ENCODE peak calls at places on chromosomes 11 and 22, in ten cellular contexts. I is heart left ventricle, U is NCI-H774, Z is colonic mucosa, R is KG1, T is left lung, Y is H7, F is Daoy, P is NAMALWA, D is NCI-H2107. L is an unnamed sample.
A peak's percentile ranks its signal among the peaks of the same experiment; 100 is the strongest.

GRCh38 chr11:124798991-124799383 is 1.2 kb downstream of the MSANTD2 start:
- DNase-seq in I (no peak), R (peak; percentile 29), T (no peak), U (no peak), Y (peak; percentile 12), F (peak; percentile 67), Z (peak; percentile 33), P (peak; percentile 13), D (no peak), L (no peak)

GRCh38 chr11:824292-824880 is 3.3 kb upstream of the CRACR2B start:
- DNase-seq in R (no peak), F (no peak), U (no peak), T (no peak), D (no peak), I (no peak), Y (no peak), P (no peak), Z (peak; percentile 81), L (no peak)

GRCh38 chr22:28978863-28979799 is 82.5 kb downstream of the C22orf31 start:
- DNase-seq in R (no peak), D (no peak), I (no peak), T (no peak), Z (no peak), P (no peak), F (no peak), U (no peak), Y (no peak), L (no peak)

GRCh38 chr11:19821412-19821875 is 108.8 kb downstream of the NAV2 start:
- DNase-seq in D (no peak), F (no peak), T (no peak), P (no peak), R (no peak), Y (no peak), Z (no peak), U (no peak), I (no peak), L (no peak)

GRCh38 chr11:24391165-24391564 is 105.7 kb upstream of the LUZP2 start:
- DNase-seq in U (no peak), R (no peak), F (no peak), T (no peak), D (no peak), Z (no peak), P (no peak), Y (no peak), I (no peak), L (no peak)

GRCh38 chr11:122754553-122755322 is 83.6 kb upstream of the CRTAM start:
- DNase-seq in P (peak; percentile 76), U (no peak), Y (peak; percentile 69), D (no peak), I (no peak), T (no peak), F (no peak), R (peak; percentile 34), Z (no peak), L (no peak)

GRCh38 chr11:128305588-128305987 is 281.8 kb downstream of the ETS1 start:
- DNase-seq in F (no peak), Y (no peak), R (no peak), Z (no peak), P (no peak), U (no peak), T (no peak), I (no peak), D (no peak), L (no peak)

GRCh38 chr11:57320719-57321387 is 3.9 kb downstream of the TNKS1BP1 start:
- DNase-seq in Y (no peak), I (no peak), R (no peak), F (no peak), D (no peak), Z (peak; percentile 69), T (no peak), P (no peak), U (no peak), L (no peak)

GRCh38 chr11:130815921-130816320 is 100.4 kb downstream of the SNX19 start:
- DNase-seq in T (no peak), P (no peak), U (no peak), F (no peak), Y (no peak), I (no peak), Z (no peak), D (no peak), R (no peak), L (no peak)

GRCh38 chr11:8218840-8219239 is 44.8 kb downstream of the LMO1 start:
- DNase-seq in Z (no peak), F (no peak), D (no peak), U (no peak), R (no peak), Y (peak; percentile 64), T (no peak), P (no peak), I (no peak), L (no peak)

GRCh38 chr11:61725632-61726280 is 26.7 kb upstream of the MYRF start:
- DNase-seq in Z (no peak), Y (no peak), R (no peak), P (no peak), T (no peak), I (no peak), U (no peak), D (no peak), F (peak; percentile 86), L (no peak)

GRCh38 chr22:35961480-35961902 is 67.1 kb downstream of the RBFOX2 start:
- DNase-seq in Z (no peak), D (no peak), I (peak; percentile 72), P (no peak), T (peak; percentile 34), Y (peak; percentile 44), R (no peak), F (peak; percentile 66), U (no peak), L (no peak)

GRCh38 chr11:131033151-131033651 is 116.9 kb upstream of the SNX19 start:
- DNase-seq in F (peak; percentile 91), T (peak; percentile 47), U (no peak), R (no peak), I (no peak), Y (no peak), Z (no peak), D (no peak), P (no peak), L (no peak)

GRCh38 chr22:30701872-30702271 is 7.2 kb downstream of the OSBP2 start:
- DNase-seq in F (peak; percentile 18), Z (no peak), I (no peak), D (no peak), U (no peak), R (no peak), P (no peak), T (no peak), Y (no peak), L (no peak)